ENCODE peak calls at places on chromosomes 5 and 9, in nine cellular contexts. One of them, this sample, is unnamed.

GRCh38 chr5:133842846-133843725 is 125.3 kb downstream of the C5orf15 start:
- DNase-seq in pancreas: no peak
- DNase-seq in left ventricle myocardium inferior: no peak
- DNase-seq in uterus: no peak
- DNase-seq in suprapubic skin: peak; percentile 40
- DNase-seq in MM.1S: no peak
- DNase-seq in mucosa of descending colon: no peak
- DNase-seq in upper lobe of right lung: peak; percentile 23
- DNase-seq in GM12878: no peak
- DNase-seq in this sample: no peak

GRCh38 chr5:163475416-163475815 is 15.0 kb downstream of the HMMR start:
- DNase-seq in pancreas: no peak
- DNase-seq in left ventricle myocardium inferior: no peak
- DNase-seq in uterus: no peak
- DNase-seq in suprapubic skin: no peak
- DNase-seq in MM.1S: no peak
- DNase-seq in mucosa of descending colon: no peak
- DNase-seq in upper lobe of right lung: no peak
- DNase-seq in GM12878: no peak
- DNase-seq in this sample: no peak

GRCh38 chr5:16744164-16744880 is 127.5 kb upstream of the RETREG1 start:
- DNase-seq in pancreas: no peak
- DNase-seq in left ventricle myocardium inferior: no peak
- DNase-seq in uterus: no peak
- DNase-seq in suprapubic skin: no peak
- DNase-seq in MM.1S: no peak
- DNase-seq in mucosa of descending colon: no peak
- DNase-seq in upper lobe of right lung: no peak
- DNase-seq in GM12878: no peak
- DNase-seq in this sample: no peak

GRCh38 chr5:66840527-66841013 is 244.4 kb downstream of the MAST4 start:
- DNase-seq in pancreas: no peak
- DNase-seq in left ventricle myocardium inferior: no peak
- DNase-seq in uterus: no peak
- DNase-seq in suprapubic skin: no peak
- DNase-seq in MM.1S: peak; percentile 67
- DNase-seq in mucosa of descending colon: no peak
- DNase-seq in upper lobe of right lung: no peak
- DNase-seq in GM12878: peak; percentile 78
- DNase-seq in this sample: no peak

GRCh38 chr5:171379961-171380360 is 7.7 kb upstream of the NPM1 start:
- DNase-seq in pancreas: no peak
- DNase-seq in left ventricle myocardium inferior: no peak
- DNase-seq in uterus: no peak
- DNase-seq in suprapubic skin: no peak
- DNase-seq in MM.1S: no peak
- DNase-seq in mucosa of descending colon: no peak
- DNase-seq in upper lobe of right lung: peak; percentile 21
- DNase-seq in GM12878: no peak
- DNase-seq in this sample: no peak

GRCh38 chr9:69173891-69174644 is at the start of gene TJP2:
- DNase-seq in pancreas: peak; percentile 62
- DNase-seq in left ventricle myocardium inferior: peak; percentile 79
- DNase-seq in uterus: peak; percentile 40
- DNase-seq in suprapubic skin: peak; percentile 72
- DNase-seq in MM.1S: peak; percentile 76
- DNase-seq in mucosa of descending colon: peak; percentile 37
- DNase-seq in upper lobe of right lung: peak; percentile 86
- DNase-seq in GM12878: no peak
- DNase-seq in this sample: no peak

GRCh38 chr5:135569755-135570452 is 8.9 kb downstream of the CXCL14 start:
- DNase-seq in pancreas: no peak
- DNase-seq in left ventricle myocardium inferior: no peak
- DNase-seq in uterus: no peak
- DNase-seq in suprapubic skin: no peak
- DNase-seq in MM.1S: peak; percentile 57
- DNase-seq in mucosa of descending colon: peak; percentile 47
- DNase-seq in upper lobe of right lung: no peak
- DNase-seq in GM12878: no peak
- DNase-seq in this sample: no peak

GRCh38 chr9:34370970-34371880 is 5.5 kb downstream of the MYORG start:
- DNase-seq in pancreas: no peak
- DNase-seq in left ventricle myocardium inferior: no peak
- DNase-seq in uterus: no peak
- DNase-seq in suprapubic skin: no peak
- DNase-seq in MM.1S: no peak
- DNase-seq in mucosa of descending colon: no peak
- DNase-seq in upper lobe of right lung: no peak
- DNase-seq in GM12878: no peak
- DNase-seq in this sample: no peak

GRCh38 chr9:78213696-78214095 is 22.2 kb upstream of the CEP78 start:
- DNase-seq in pancreas: no peak
- DNase-seq in left ventricle myocardium inferior: no peak
- DNase-seq in uterus: no peak
- DNase-seq in suprapubic skin: no peak
- DNase-seq in MM.1S: peak; percentile 39
- DNase-seq in mucosa of descending colon: no peak
- DNase-seq in upper lobe of right lung: no peak
- DNase-seq in GM12878: no peak
- DNase-seq in this sample: no peak

GRCh38 chr9:87039809-87040392 is 92.6 kb upstream of the GAS1 start:
- DNase-seq in pancreas: no peak
- DNase-seq in left ventricle myocardium inferior: no peak
- DNase-seq in uterus: no peak
- DNase-seq in suprapubic skin: no peak
- DNase-seq in MM.1S: no peak
- DNase-seq in mucosa of descending colon: no peak
- DNase-seq in upper lobe of right lung: no peak
- DNase-seq in GM12878: no peak
- DNase-seq in this sample: no peak

GRCh38 chr5:151225071-151225470 is 1.2 kb upstream of the CCDC69 start:
- DNase-seq in pancreas: no peak
- DNase-seq in left ventricle myocardium inferior: no peak
- DNase-seq in uterus: no peak
- DNase-seq in suprapubic skin: no peak
- DNase-seq in MM.1S: peak; percentile 28
- DNase-seq in mucosa of descending colon: no peak
- DNase-seq in upper lobe of right lung: no peak
- DNase-seq in GM12878: no peak
- DNase-seq in this sample: no peak
- H3K4me1 ChIP-seq in pancreas: peaks cover 5% of the 10 kb centered on the region
- H3K4me1 ChIP-seq in left ventricle myocardium inferior: peaks cover 52% of the 10 kb centered on the region
- H3K4me1 ChIP-seq in uterus: no peaks in the 10 kb centered on the region
- H3K4me1 ChIP-seq in suprapubic skin: peaks cover 23% of the 10 kb centered on the region
- H3K4me1 ChIP-seq in MM.1S: peaks cover 43% of the 10 kb centered on the region
- H3K4me1 ChIP-seq in mucosa of descending colon: peaks cover 14% of the 10 kb centered on the region
- H3K4me1 ChIP-seq in upper lobe of right lung: peaks cover 29% of the 10 kb centered on the region
- H3K4me1 ChIP-seq in GM12878: peaks cover 22% of the 10 kb centered on the region
- H3K4me1 ChIP-seq in this sample: peaks cover 57% of the 10 kb centered on the region

DNA sequence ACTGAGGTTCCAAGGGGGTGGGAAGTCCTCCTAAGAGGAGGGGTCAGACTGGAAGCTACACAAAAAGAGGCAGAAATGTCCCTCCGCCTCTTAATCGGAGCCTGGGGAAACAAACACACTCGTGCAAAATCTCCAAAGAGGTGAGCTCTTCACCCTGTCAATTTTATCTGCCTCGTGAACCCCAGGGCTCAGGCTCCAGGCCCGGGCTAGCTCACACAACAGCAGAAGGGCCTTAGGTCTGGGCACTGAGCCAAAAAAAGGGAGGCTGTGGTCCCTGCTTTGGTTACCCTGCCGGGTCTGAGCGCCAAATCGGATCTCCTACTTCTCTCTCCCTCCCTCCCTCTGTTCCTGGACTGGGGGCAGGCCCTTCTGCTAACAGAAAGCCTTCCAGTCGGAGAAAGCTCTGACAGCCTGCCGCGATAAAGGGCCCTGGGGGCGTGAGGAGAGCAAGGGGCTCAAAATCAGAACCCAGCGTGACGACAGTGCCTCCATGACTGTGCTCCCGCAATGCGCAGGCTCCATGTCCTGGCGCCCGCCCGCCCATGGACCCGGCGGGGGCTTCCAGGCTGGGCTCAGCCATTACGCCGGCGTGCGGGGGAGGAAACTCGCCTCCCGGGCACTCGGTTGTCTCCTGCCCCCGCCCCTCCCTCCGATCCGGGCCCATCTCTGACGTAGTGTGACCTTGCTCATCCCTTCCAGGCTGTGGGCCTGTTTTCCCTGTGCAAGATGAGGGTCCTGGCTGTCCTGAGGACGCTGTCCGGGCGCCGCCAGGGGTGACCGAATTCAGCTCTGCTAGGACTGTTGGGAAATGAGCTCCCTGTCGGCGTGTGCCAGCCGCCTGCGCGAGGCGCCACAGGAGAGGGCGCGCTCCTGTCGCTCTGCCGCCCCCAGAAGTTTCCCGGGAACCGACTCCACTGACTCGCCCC is 865 bp upstream of the SLC22A4 start:
- DNase-seq in pancreas: peak; percentile 80
- DNase-seq in left ventricle myocardium inferior: peak; percentile 90
- DNase-seq in uterus: peak; percentile 96
- DNase-seq in suprapubic skin: peak; percentile 93
- DNase-seq in MM.1S: peak; percentile 75
- DNase-seq in mucosa of descending colon: peak; percentile 85
- DNase-seq in upper lobe of right lung: peak; percentile 94
- DNase-seq in GM12878: no peak
- DNase-seq in this sample: no peak
- TF ChIP-seq CTCF in pancreas: no peak
- TF ChIP-seq CTCF in left ventricle myocardium inferior: no peak
- TF ChIP-seq CTCF in uterus: no peak
- TF ChIP-seq CTCF in suprapubic skin: peak; percentile 1
- TF ChIP-seq CTCF in MM.1S: peak; percentile 30
- TF ChIP-seq CTCF in mucosa of descending colon: no peak
- TF ChIP-seq CTCF in upper lobe of right lung: no peak
- TF ChIP-seq CTCF in GM12878: no peak
- TF ChIP-seq CTCF in this sample: no peak

GRCh38 chr5:34680896-34681295 is 24.8 kb downstream of the RAI14 start:
- DNase-seq in pancreas: no peak
- DNase-seq in left ventricle myocardium inferior: no peak
- DNase-seq in uterus: no peak
- DNase-seq in suprapubic skin: no peak
- DNase-seq in MM.1S: no peak
- DNase-seq in mucosa of descending colon: no peak
- DNase-seq in upper lobe of right lung: no peak
- DNase-seq in GM12878: no peak
- DNase-seq in this sample: no peak
- H3K4me1 ChIP-seq in pancreas: peaks cover 3% of the 10 kb centered on the region
- H3K4me1 ChIP-seq in left ventricle myocardium inferior: peaks cover 30% of the 10 kb centered on the region
- H3K4me1 ChIP-seq in uterus: no peaks in the 10 kb centered on the region
- H3K4me1 ChIP-seq in suprapubic skin: peaks cover 2% of the 10 kb centered on the region
- H3K4me1 ChIP-seq in MM.1S: no peaks in the 10 kb centered on the region
- H3K4me1 ChIP-seq in mucosa of descending colon: no peaks in the 10 kb centered on the region
- H3K4me1 ChIP-seq in upper lobe of right lung: no peaks in the 10 kb centered on the region
- H3K4me1 ChIP-seq in GM12878: no peaks in the 10 kb centered on the region
- H3K4me1 ChIP-seq in this sample: no peaks in the 10 kb centered on the region

GRCh38 chr9:76756273-76756650 is 8.0 kb upstream of the PCA3 start:
- DNase-seq in pancreas: no peak
- DNase-seq in left ventricle myocardium inferior: no peak
- DNase-seq in uterus: no peak
- DNase-seq in suprapubic skin: no peak
- DNase-seq in MM.1S: no peak
- DNase-seq in mucosa of descending colon: peak; percentile 51
- DNase-seq in upper lobe of right lung: no peak
- DNase-seq in GM12878: no peak
- DNase-seq in this sample: no peak
- TF ChIP-seq CTCF in pancreas: no peak
- TF ChIP-seq CTCF in left ventricle myocardium inferior: no peak
- TF ChIP-seq CTCF in uterus: no peak
- TF ChIP-seq CTCF in suprapubic skin: no peak
- TF ChIP-seq CTCF in MM.1S: no peak
- TF ChIP-seq CTCF in mucosa of descending colon: no peak
- TF ChIP-seq CTCF in upper lobe of right lung: peak; percentile 13
- TF ChIP-seq CTCF in GM12878: peak; percentile 26
- TF ChIP-seq CTCF in this sample: no peak